ENCODE peak calls at places on chromosomes 16 and 17, in six cellular contexts. One of them, this sample, is unnamed.

GRCh38 chr16:13780406-13780805 is 139.5 kb upstream of the ERCC4 start:
- DNase-seq in HL-60: no peak
- DNase-seq in epithelial cell of esophagus: no peak
- DNase-seq in brain microvascular endothelial cell: no peak
- DNase-seq in omental fat pad: no peak
- DNase-seq in tibial nerve: no peak
- DNase-seq in this sample: no peak

GRCh38 chr17:7651097-7651958 is 602 bp downstream of the ATP1B2 start:
- DNase-seq in HL-60: no peak
- DNase-seq in epithelial cell of esophagus: no peak
- DNase-seq in brain microvascular endothelial cell: no peak
- DNase-seq in omental fat pad: no peak
- DNase-seq in tibial nerve: no peak
- DNase-seq in this sample: no peak

GRCh38 chr17:43599835-43600234 is 53.7 kb upstream of the ETV4 start:
- DNase-seq in HL-60: peak; percentile 18
- DNase-seq in epithelial cell of esophagus: peak; percentile 88
- DNase-seq in brain microvascular endothelial cell: peak; percentile 73
- DNase-seq in omental fat pad: no peak
- DNase-seq in tibial nerve: no peak
- DNase-seq in this sample: no peak

GRCh38 chr17:21042434-21043295 is at the start of gene USP22:
- DNase-seq in HL-60: no peak
- DNase-seq in epithelial cell of esophagus: no peak
- DNase-seq in brain microvascular endothelial cell: no peak
- DNase-seq in omental fat pad: no peak
- DNase-seq in tibial nerve: no peak
- DNase-seq in this sample: peak; percentile 99

GRCh38 chr17:65797809-65798208 is 236.4 kb upstream of the AXIN2 start:
- DNase-seq in HL-60: no peak
- DNase-seq in epithelial cell of esophagus: peak; percentile 10
- DNase-seq in brain microvascular endothelial cell: no peak
- DNase-seq in omental fat pad: no peak
- DNase-seq in tibial nerve: no peak
- DNase-seq in this sample: no peak

GRCh38 chr17:71071041-71071440 is 901.7 kb downstream of the KCNJ2 start:
- DNase-seq in HL-60: no peak
- DNase-seq in epithelial cell of esophagus: no peak
- DNase-seq in brain microvascular endothelial cell: no peak
- DNase-seq in omental fat pad: no peak
- DNase-seq in tibial nerve: no peak
- DNase-seq in this sample: no peak

GRCh38 chr16:28984619-28985135 is at the start of gene LAT:
- DNase-seq in HL-60: peak; percentile 68
- DNase-seq in epithelial cell of esophagus: no peak
- DNase-seq in brain microvascular endothelial cell: no peak
- DNase-seq in omental fat pad: no peak
- DNase-seq in tibial nerve: no peak
- DNase-seq in this sample: no peak

GRCh38 chr17:48634446-48635208 is 8.5 kb upstream of the HOXB9 start:
- DNase-seq in HL-60: no peak
- DNase-seq in epithelial cell of esophagus: no peak
- DNase-seq in brain microvascular endothelial cell: no peak
- DNase-seq in omental fat pad: no peak
- DNase-seq in tibial nerve: no peak
- DNase-seq in this sample: no peak

GRCh38 chr17:43615330-43615729 is 46.4 kb downstream of the MEOX1 start:
- DNase-seq in HL-60: no peak
- DNase-seq in epithelial cell of esophagus: peak; percentile 92
- DNase-seq in brain microvascular endothelial cell: no peak
- DNase-seq in omental fat pad: no peak
- DNase-seq in tibial nerve: no peak
- DNase-seq in this sample: no peak

GRCh38 chr17:61452301-61453290 is at the start of gene TBX4:
- DNase-seq in HL-60: no peak
- DNase-seq in epithelial cell of esophagus: no peak
- DNase-seq in brain microvascular endothelial cell: no peak
- DNase-seq in omental fat pad: no peak
- DNase-seq in tibial nerve: no peak
- DNase-seq in this sample: no peak

GRCh38 chr17:15309793-15310192 is 31.6 kb downstream of the TEKT3 start:
- DNase-seq in HL-60: no peak
- DNase-seq in epithelial cell of esophagus: no peak
- DNase-seq in brain microvascular endothelial cell: no peak
- DNase-seq in omental fat pad: no peak
- DNase-seq in tibial nerve: no peak
- DNase-seq in this sample: no peak

DNA sequence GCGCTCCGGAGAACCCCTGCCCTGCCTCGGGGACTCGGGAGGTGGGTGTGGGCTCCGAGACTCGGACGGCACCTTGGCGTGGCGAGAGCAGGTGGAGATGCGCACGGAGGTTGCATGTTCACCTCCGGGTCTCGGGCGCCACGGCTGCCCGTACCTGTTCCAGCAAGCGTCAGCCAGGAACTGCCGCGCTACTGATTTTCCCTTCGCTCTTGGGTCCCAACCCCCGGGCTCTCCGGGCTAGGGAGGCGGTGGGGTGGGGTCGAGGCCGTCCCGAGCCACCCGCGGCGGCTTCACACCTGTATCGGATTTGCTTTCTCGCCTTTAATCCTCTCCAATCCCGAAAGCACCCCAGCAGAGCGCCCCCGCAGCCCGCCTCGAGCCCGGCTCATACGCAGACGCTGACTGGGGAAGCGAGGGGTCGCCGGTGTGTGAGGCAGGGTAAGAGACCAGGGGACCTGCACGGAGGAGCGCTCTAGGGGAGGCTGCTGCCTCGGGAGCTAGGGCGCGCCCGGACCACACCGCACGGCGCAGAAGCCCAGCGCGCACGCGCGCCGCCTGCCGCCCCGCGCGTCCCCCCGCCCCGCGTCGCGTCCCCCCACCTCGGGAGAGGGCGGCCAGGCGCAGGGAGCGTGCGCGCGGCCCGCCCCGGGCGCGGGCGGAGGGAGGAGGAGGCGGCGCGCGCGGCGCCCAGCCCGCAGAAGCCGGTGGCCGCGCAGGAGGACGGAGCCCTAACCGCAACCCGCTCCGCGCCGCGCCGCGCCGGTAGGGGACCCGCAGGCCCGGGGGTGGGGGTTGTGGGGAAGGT is at the start of gene DUSP14:
- DNase-seq in HL-60: peak; percentile 51
- DNase-seq in epithelial cell of esophagus: peak; percentile 82
- DNase-seq in brain microvascular endothelial cell: peak; percentile 47
- DNase-seq in omental fat pad: no peak
- DNase-seq in tibial nerve: peak; percentile 37
- DNase-seq in this sample: peak; percentile 94
- TF ChIP-seq CTCF in HL-60: no peak
- TF ChIP-seq CTCF in epithelial cell of esophagus: no peak
- TF ChIP-seq CTCF in brain microvascular endothelial cell: no peak
- TF ChIP-seq CTCF in omental fat pad: no peak
- TF ChIP-seq CTCF in tibial nerve: no peak
- TF ChIP-seq CTCF in this sample: no peak

GRCh38 chr17:39938140-39938869 is 10.8 kb downstream of the LRRC3C start:
- DNase-seq in HL-60: no peak
- DNase-seq in epithelial cell of esophagus: no peak
- DNase-seq in brain microvascular endothelial cell: no peak
- DNase-seq in omental fat pad: no peak
- DNase-seq in tibial nerve: no peak
- DNase-seq in this sample: no peak
- TF ChIP-seq CTCF in HL-60: no peak
- TF ChIP-seq CTCF in epithelial cell of esophagus: no peak
- TF ChIP-seq CTCF in brain microvascular endothelial cell: no peak
- TF ChIP-seq CTCF in omental fat pad: no peak
- TF ChIP-seq CTCF in tibial nerve: no peak
- TF ChIP-seq CTCF in this sample: no peak

GRCh38 chr17:45149037-45149668 is 878 bp downstream of the HEXIM1 start:
- DNase-seq in HL-60: peak; percentile 79
- DNase-seq in epithelial cell of esophagus: peak; percentile 82
- DNase-seq in brain microvascular endothelial cell: peak; percentile 64
- DNase-seq in omental fat pad: no peak
- DNase-seq in tibial nerve: peak; percentile 78
- DNase-seq in this sample: peak; percentile 94
- TF ChIP-seq CTCF in HL-60: peak; percentile 80
- TF ChIP-seq CTCF in epithelial cell of esophagus: peak; percentile 86
- TF ChIP-seq CTCF in brain microvascular endothelial cell: peak; percentile 92
- TF ChIP-seq CTCF in omental fat pad: no peak
- TF ChIP-seq CTCF in tibial nerve: peak; percentile 89
- TF ChIP-seq CTCF in this sample: peak; percentile 87

DNA sequence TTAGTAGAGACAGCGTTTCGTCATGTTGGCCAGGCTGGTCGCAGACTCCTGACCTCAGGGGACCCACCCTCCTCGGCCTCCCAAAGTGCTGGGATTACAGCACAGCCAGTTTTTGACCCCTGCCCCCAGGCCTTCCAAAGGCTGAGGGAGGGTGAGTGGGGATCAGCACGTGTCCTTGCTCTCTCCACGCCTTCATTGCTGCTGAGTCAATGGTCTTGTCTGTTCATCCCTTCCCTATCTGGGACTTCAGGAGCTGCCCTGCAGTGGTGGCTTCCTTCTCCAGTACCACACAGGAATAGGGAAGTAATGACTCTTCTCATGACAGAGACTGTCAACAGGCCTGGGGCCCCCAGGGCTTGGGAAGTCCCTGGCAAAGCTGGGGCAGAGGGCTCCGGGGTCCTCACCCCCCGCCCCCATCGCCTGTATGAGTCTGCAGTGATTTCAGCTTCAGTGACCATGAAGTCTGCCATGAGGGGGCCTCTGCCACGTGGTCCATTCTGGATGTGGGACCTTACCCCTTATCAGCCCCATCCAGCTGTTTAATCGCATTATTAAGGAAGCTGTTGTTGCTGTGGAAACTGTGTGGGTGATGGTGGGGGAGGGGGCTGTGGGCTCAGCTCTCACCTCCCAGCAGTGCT is 6.1 kb downstream of the ABCC3 start:
- DNase-seq in HL-60: peak; percentile 49
- DNase-seq in epithelial cell of esophagus: peak; percentile 46
- DNase-seq in brain microvascular endothelial cell: no peak
- DNase-seq in omental fat pad: no peak
- DNase-seq in tibial nerve: no peak
- DNase-seq in this sample: no peak
- TF ChIP-seq CTCF in HL-60: no peak
- TF ChIP-seq CTCF in epithelial cell of esophagus: no peak
- TF ChIP-seq CTCF in brain microvascular endothelial cell: no peak
- TF ChIP-seq CTCF in omental fat pad: no peak
- TF ChIP-seq CTCF in tibial nerve: no peak
- TF ChIP-seq CTCF in this sample: no peak

GRCh38 chr16:79598341-79599181 is 2.0 kb downstream of the MAF start:
- DNase-seq in HL-60: no peak
- DNase-seq in epithelial cell of esophagus: peak; percentile 60
- DNase-seq in brain microvascular endothelial cell: peak; percentile 45
- DNase-seq in omental fat pad: no peak
- DNase-seq in tibial nerve: peak; percentile 44
- DNase-seq in this sample: peak; percentile 88
- TF ChIP-seq CTCF in HL-60: no peak
- TF ChIP-seq CTCF in epithelial cell of esophagus: peak; percentile 12
- TF ChIP-seq CTCF in brain microvascular endothelial cell: peak; percentile 48
- TF ChIP-seq CTCF in omental fat pad: no peak
- TF ChIP-seq CTCF in tibial nerve: peak; percentile 7
- TF ChIP-seq CTCF in this sample: peak; percentile 46

DNA sequence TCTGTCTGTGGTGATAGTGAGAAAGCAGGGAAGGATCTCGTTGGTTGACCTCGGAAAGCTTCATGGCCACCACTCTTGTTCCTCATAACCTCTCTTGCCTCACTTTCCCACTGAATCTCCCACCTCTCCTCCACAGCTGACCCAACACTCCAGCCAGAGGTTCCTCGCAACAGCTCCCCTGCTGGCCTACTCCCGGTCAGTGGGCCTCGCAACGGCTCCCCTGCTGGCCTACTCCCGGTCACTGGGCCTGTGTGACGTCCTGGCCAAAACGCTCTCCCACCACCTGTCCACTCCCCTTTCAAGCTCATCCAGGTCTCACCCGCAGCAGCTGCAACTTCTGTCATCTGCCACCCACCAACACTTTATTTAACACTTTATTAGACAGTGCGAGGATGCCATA is 149.1 kb downstream of the VPS53 start:
- DNase-seq in HL-60: no peak
- DNase-seq in epithelial cell of esophagus: no peak
- DNase-seq in brain microvascular endothelial cell: no peak
- DNase-seq in omental fat pad: no peak
- DNase-seq in tibial nerve: no peak
- DNase-seq in this sample: no peak
- TF ChIP-seq CTCF in HL-60: no peak
- TF ChIP-seq CTCF in epithelial cell of esophagus: no peak
- TF ChIP-seq CTCF in brain microvascular endothelial cell: peak; percentile 63
- TF ChIP-seq CTCF in omental fat pad: no peak
- TF ChIP-seq CTCF in tibial nerve: no peak
- TF ChIP-seq CTCF in this sample: no peak

This sample was measured in osteocyte.